ENCODE peak calls at places on chromosomes 2 and 18, in eight cellular contexts. V is tibial nerve, X is IMR-90, Q is aorta, G is heart left ventricle, C is left lung, F is tibial artery, K is kidney. H is an unnamed sample. For H3K36me3, the result is how much of the 10 kb centered on the place peaks cover.

GRCh38 chr2:146584316-146584715 is 1260.5 kb upstream of the ACVR2A start:
- DNase-seq in X (no peak), G (no peak), K (no peak), F (no peak), V (no peak), C (no peak), Q (no peak), H (peak)

GRCh38 chr18:35178260-35178659 is 62.6 kb upstream of the ZNF397 start:
- DNase-seq in Q (no peak), V (no peak), G (no peak), K (no peak), F (no peak), C (no peak), X (peak), H (no peak)

GRCh38 chr2:152710713-152711112 is 6.5 kb downstream of the PRPF40A start:
- DNase-seq in G (no peak), Q (no peak), X (peak), C (no peak), V (no peak), K (no peak), F (no peak), H (no peak)

GRCh38 chr18:59957957-59958356 is 58.2 kb downstream of the PMAIP1 start:
- DNase-seq in F (no peak), G (peak), K (no peak), C (no peak), V (no peak), Q (no peak), X (peak), H (peak)

GRCh38 chr2:217371681-217372297 is 511.9 kb upstream of the TNP1 start:
- DNase-seq in F (peak), Q (peak), K (no peak), X (no peak), V (no peak), C (no peak), G (no peak), H (peak)

GRCh38 chr18:54240629-54241107 is 16.2 kb upstream of the MBD2 start:
- DNase-seq in Q (peak), V (no peak), C (peak), F (no peak), G (peak), K (no peak), X (no peak), H (no peak)

GRCh38 chr2:64607381-64607780 is 46.3 kb downstream of the SERTAD2 start:
- DNase-seq in G (no peak), V (no peak), C (no peak), X (no peak), Q (no peak), K (no peak), F (no peak), H (no peak)

GRCh38 chr18:27447530-27447929 is 262.4 kb upstream of the CHST9 start:
- DNase-seq in F (no peak), K (no peak), X (no peak), V (no peak), C (no peak), G (no peak), Q (no peak), H (no peak)

GRCh38 chr18:75109819-75110218 is 99.1 kb downstream of the PTGR3 start:
- DNase-seq in C (no peak), X (no peak), K (no peak), G (no peak), V (no peak), F (no peak), Q (no peak), H (no peak)

GRCh38 chr2:208057108-208057507 is 31.8 kb upstream of the PLEKHM3 start:
- DNase-seq in Q (no peak), F (no peak), V (no peak), X (no peak), K (no peak), G (no peak), C (no peak), H (no peak)

GRCh38 chr18:76568726-76569125 is 73.7 kb upstream of the ZNF516 start:
- DNase-seq in V (no peak), X (no peak), C (no peak), G (no peak), Q (no peak), K (no peak), F (no peak), H (no peak)

GRCh38 chr2:217868911-217869334 is 133.9 kb downstream of the TNS1 start:
- DNase-seq in F (no peak), C (no peak), Q (no peak), X (peak), G (no peak), V (no peak), K (no peak), H (no peak)

GRCh38 chr2:238415036-238415764 is 11.5 kb upstream of the ASB1 start:
- DNase-seq in C (no peak), F (no peak), V (no peak), Q (no peak), K (no peak), X (no peak), G (no peak), H (no peak)

GRCh38 chr2:230762317-230762896 is 49.8 kb downstream of the CAB39 start:
- DNase-seq in Q (no peak), F (no peak), V (no peak), C (no peak), K (no peak), X (no peak), G (no peak), H (peak)

GRCh38 chr2:25539141-25539540 is 134.2 kb downstream of the DTNB start:
- DNase-seq in C (no peak), K (no peak), V (no peak), F (no peak), Q (no peak), G (no peak), X (no peak), H (no peak)

GRCh38 chr18:43846302-43846701 is 569.0 kb upstream of the SYT4 start:
- DNase-seq in X (no peak), C (no peak), Q (no peak), V (no peak), G (no peak), K (no peak), F (no peak), H (no peak)

GRCh38 chr2:112077814-112078213 is 22.7 kb downstream of the TMEM87B start:
- DNase-seq in Q (no peak), F (no peak), K (no peak), C (no peak), V (no peak), G (no peak), X (no peak), H (no peak)

GRCh38 chr2:203783496-203784203 is 77.2 kb downstream of the CD28 start:
- DNase-seq in C (no peak), X (peak), K (no peak), G (no peak), F (no peak), Q (no peak), V (no peak), H (no peak)

GRCh38 chr2:201257941-201258665 is 2.2 kb upstream of the CASP8 start:
- DNase-seq in G (peak), V (peak), Q (peak), C (peak), F (peak), K (peak), X (peak), H (no peak)

GRCh38 chr2:68849579-68850030 is 21.6 kb downstream of the BMP10 start:
- DNase-seq in C (no peak), F (no peak), G (no peak), X (peak), V (no peak), Q (no peak), K (no peak), H (no peak)

GRCh38 chr2:19916385-19916784 is 14.6 kb upstream of the TTC32 start:
- DNase-seq in K (no peak), X (no peak), F (no peak), Q (no peak), V (no peak), G (no peak), C (no peak), H (no peak)

GRCh38 chr2:197453914-197454398 is 604 bp downstream of the COQ10B start:
- DNase-seq in V (no peak), G (no peak), C (no peak), F (peak), K (no peak), Q (no peak), X (peak), H (no peak)

GRCh38 chr2:197452754-197453122 is 614 bp upstream of the COQ10B start:
- DNase-seq in F (no peak), V (no peak), K (no peak), C (no peak), Q (no peak), G (no peak), X (no peak), H (no peak)

GRCh38 chr2:197453123-197453913 is at the start of gene COQ10B:
- DNase-seq in F (peak), Q (peak), G (peak), K (peak), X (peak), V (peak), C (peak), H (peak)

GRCh38 chr2:197455428-197455827 is 2.1 kb downstream of the COQ10B start:
- DNase-seq in C (no peak), Q (no peak), V (no peak), X (no peak), F (no peak), K (no peak), G (no peak), H (no peak)

DNA sequence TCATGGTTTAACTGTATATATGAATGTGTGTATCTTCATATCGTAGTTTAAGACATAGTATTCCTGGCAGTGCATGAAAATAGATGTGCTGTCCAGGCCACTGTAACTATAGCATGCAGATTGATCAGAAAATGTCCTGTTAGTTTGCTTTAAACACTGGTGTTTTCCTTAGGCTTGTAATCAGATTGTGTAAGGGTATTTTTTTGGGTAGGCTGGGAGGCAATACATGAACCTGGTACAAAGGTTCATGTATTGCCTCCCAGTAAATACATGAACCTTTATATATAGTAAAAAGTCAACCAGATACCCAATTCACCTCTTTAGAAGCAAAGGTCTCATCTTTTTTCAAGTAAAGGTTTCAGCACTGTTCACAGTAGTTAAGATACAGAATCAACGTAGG is 1.6 kb downstream of the COQ10B start:
- DNase-seq in C (no peak), F (no peak), G (no peak), K (no peak), X (no peak), Q (no peak), V (no peak), H (no peak)
- H3K4me3 ChIP-seq in C (no peak), F (peak), G (peak), K (peak), X (peak), Q (peak), V (no peak), H (no peak)

DNA sequence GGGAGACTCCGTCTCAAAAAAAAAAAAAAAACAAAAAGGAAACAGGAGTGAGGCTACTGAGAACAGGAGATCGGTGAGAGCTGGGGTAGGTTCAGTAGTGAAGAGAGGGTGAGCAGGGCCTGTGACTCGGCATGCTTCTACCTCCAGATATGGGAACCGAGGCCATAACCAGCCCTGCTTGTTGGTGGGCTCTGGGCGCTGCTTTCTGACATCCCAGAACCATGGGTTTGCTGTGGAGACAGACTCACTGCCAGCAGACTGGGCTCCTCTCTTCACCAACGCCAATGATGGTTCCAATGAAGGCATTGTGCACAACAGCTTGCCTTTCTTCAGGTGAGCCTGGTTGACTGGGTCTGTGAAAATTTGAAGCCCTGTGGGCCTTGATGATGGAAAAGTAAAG is 6.2 kb downstream of the CAD start:
- DNase-seq in G (no peak), K (no peak), Q (no peak), X (no peak), V (no peak), F (no peak), C (no peak), H (no peak)
- H3K36me3 ChIP-seq in G (half or more), K (under half), Q (under half), X (half or more), V (under half), F (half or more), C (under half), H (half or more)

GRCh38 chr2:150484006-150484405 is 3.5 kb downstream of the RND3 start:
- DNase-seq in Q (no peak), K (no peak), V (no peak), C (no peak), X (no peak), G (no peak), F (no peak), H (no peak)

GRCh38 chr2:150485871-150486538 is 1.5 kb downstream of the RND3 start:
- DNase-seq in C (peak), G (peak), Q (peak), K (peak), F (peak), X (peak), V (peak), H (peak)

GRCh38 chr2:150483532-150483931 is 3.9 kb downstream of the RND3 start:
- DNase-seq in Q (no peak), F (no peak), X (no peak), K (no peak), G (no peak), C (no peak), V (no peak), H (no peak)

GRCh38 chr2:150485114-150485870 is 2.2 kb downstream of the RND3 start:
- DNase-seq in X (peak), G (peak), F (peak), Q (peak), C (peak), K (peak), V (peak), H (peak)

GRCh38 chr2:150484461-150484931 is 3.0 kb downstream of the RND3 start:
- DNase-seq in F (no peak), K (no peak), C (no peak), X (peak), Q (no peak), V (no peak), G (peak), H (no peak)
- H3K4me3 ChIP-seq in F (peak), K (peak), C (peak), X (peak), Q (peak), V (peak), G (peak), H (peak)

DNA sequence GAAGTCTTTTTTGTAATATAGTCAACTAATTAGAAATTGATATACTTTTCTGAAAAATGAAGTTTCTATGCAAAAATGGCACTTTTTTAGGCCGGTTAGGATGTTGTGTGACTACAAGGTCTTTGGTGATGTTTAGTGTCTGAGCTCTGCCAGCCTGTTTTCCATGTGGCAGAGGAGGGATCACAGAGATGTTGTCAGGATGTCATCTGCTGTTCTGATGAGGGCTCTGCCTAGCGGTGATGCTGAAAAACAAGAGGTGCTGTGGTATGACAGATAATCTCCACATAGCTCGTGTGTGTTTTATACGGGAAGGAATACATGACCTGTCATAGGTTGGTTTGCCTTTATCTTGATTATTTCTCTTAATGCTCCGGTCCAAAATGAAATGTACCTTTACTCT is 12.0 kb upstream of the IAH1 start:
- DNase-seq in G (no peak), V (no peak), C (no peak), X (no peak), F (no peak), K (no peak), Q (no peak), H (no peak)
- H3K36me3 ChIP-seq in G (half or more), V (under half), C (under half), X (under half), F (under half), K (under half), Q (under half), H (half or more)

GRCh38 chr2:240820014-240820606 is at the start of gene KIF1A:
- DNase-seq in C (no peak), F (no peak), V (no peak), K (no peak), G (peak), Q (no peak), X (no peak), H (peak)
- H3K4me3 ChIP-seq in C (no peak), F (peak), V (peak), K (no peak), G (peak), Q (peak), X (no peak), H (peak)

GRCh38 chr2:33023732-33024301 is 77.1 kb downstream of the LTBP1 start:
- DNase-seq in X (peak), Q (no peak), G (no peak), F (no peak), V (no peak), C (no peak), K (no peak), H (no peak)
- H3K36me3 ChIP-seq in X (under half), Q (under half), G (under half), F (under half), V (under half), C (under half), K (under half), H (under half)

GRCh38 chr2:8581601-8582041 is 100.2 kb upstream of the ID2 start:
- DNase-seq in F (no peak), Q (no peak), K (no peak), G (peak), C (no peak), V (no peak), X (no peak), H (no peak)
- H3K4me3 ChIP-seq in F (no peak), Q (no peak), K (no peak), G (no peak), C (no peak), V (no peak), X (no peak), H (no peak)